ENCODE peak calls at places on chromosome 14, in five cellular contexts. One of them, this sample, is unnamed.

GRCh38 chr14:31283568-31284252 is 76.1 kb upstream of the HECTD1 start:
- DNase-seq in endodermal cell: no peak
- DNase-seq in GM12865: peak; percentile 36
- DNase-seq in PC-3: no peak
- DNase-seq in mammary epithelial cell: no peak
- DNase-seq in this sample: no peak

GRCh38 chr14:56580317-56580711 is 716 bp downstream of the TMEM260 start:
- DNase-seq in GM12865: peak; percentile 2
- DNase-seq in endodermal cell: no peak
- DNase-seq in mammary epithelial cell: no peak
- DNase-seq in PC-3: peak; percentile 35
- DNase-seq in this sample: no peak

GRCh38 chr14:54567634-54568561 is 970 bp downstream of the SAMD4A start:
- DNase-seq in endodermal cell: peak; percentile 87
- DNase-seq in GM12865: peak; percentile 67
- DNase-seq in mammary epithelial cell: peak; percentile 45
- DNase-seq in PC-3: peak; percentile 73
- DNase-seq in this sample: peak; percentile 77

GRCh38 chr14:79764288-79764687 is 447.0 kb downstream of the DIO2 start:
- DNase-seq in GM12865: no peak
- DNase-seq in PC-3: peak; percentile 39
- DNase-seq in mammary epithelial cell: no peak
- DNase-seq in endodermal cell: no peak
- DNase-seq in this sample: no peak

GRCh38 chr14:58646479-58646878 is 8.7 kb downstream of the DACT1 start:
- DNase-seq in GM12865: no peak
- DNase-seq in PC-3: no peak
- DNase-seq in endodermal cell: no peak
- DNase-seq in mammary epithelial cell: no peak
- DNase-seq in this sample: no peak

GRCh38 chr14:22393796-22394195 is 195.2 kb downstream of the DAD1 start:
- DNase-seq in PC-3: peak; percentile 27
- DNase-seq in mammary epithelial cell: no peak
- DNase-seq in GM12865: no peak
- DNase-seq in endodermal cell: no peak
- DNase-seq in this sample: no peak

GRCh38 chr14:50666772-50667490 is 1.2 kb downstream of the SAV1 start:
- DNase-seq in mammary epithelial cell: peak; percentile 70
- DNase-seq in endodermal cell: peak; percentile 83
- DNase-seq in PC-3: peak; percentile 82
- DNase-seq in GM12865: peak; percentile 64
- DNase-seq in this sample: no peak

GRCh38 chr14:21852061-21852664 is 178.5 kb upstream of the OR4E1 start:
- DNase-seq in GM12865: peak; percentile 55
- DNase-seq in PC-3: peak; percentile 51
- DNase-seq in endodermal cell: peak; percentile 90
- DNase-seq in mammary epithelial cell: peak; percentile 17
- DNase-seq in this sample: peak; percentile 12

GRCh38 chr14:105889666-105890473 is 363.5 kb downstream of the TMEM121 start:
- DNase-seq in mammary epithelial cell: no peak
- DNase-seq in endodermal cell: peak; percentile 10
- DNase-seq in PC-3: no peak
- DNase-seq in GM12865: no peak
- DNase-seq in this sample: no peak

GRCh38 chr14:34460841-34461240 is 1.2 kb downstream of the SPTSSA start:
- DNase-seq in GM12865: no peak
- DNase-seq in mammary epithelial cell: no peak
- DNase-seq in endodermal cell: no peak
- DNase-seq in PC-3: peak; percentile 40
- DNase-seq in this sample: no peak

GRCh38 chr14:104142136-104143041 is 4.0 kb downstream of the KIF26A start:
- DNase-seq in GM12865: no peak
- DNase-seq in PC-3: no peak
- DNase-seq in mammary epithelial cell: no peak
- DNase-seq in endodermal cell: peak; percentile 26
- DNase-seq in this sample: no peak

GRCh38 chr14:73700325-73700724 is 13.9 kb downstream of the PNMA1 start:
- DNase-seq in GM12865: no peak
- DNase-seq in endodermal cell: no peak
- DNase-seq in PC-3: no peak
- DNase-seq in mammary epithelial cell: no peak
- DNase-seq in this sample: peak; percentile 23

GRCh38 chr14:95222870-95223398 is 65.6 kb upstream of the DICER1 start:
- DNase-seq in mammary epithelial cell: peak; percentile 20
- DNase-seq in PC-3: no peak
- DNase-seq in GM12865: no peak
- DNase-seq in endodermal cell: no peak
- DNase-seq in this sample: no peak

GRCh38 chr14:35028435-35028834 is 17.6 kb upstream of the FAM177A1 start:
- DNase-seq in PC-3: no peak
- DNase-seq in endodermal cell: no peak
- DNase-seq in GM12865: no peak
- DNase-seq in mammary epithelial cell: no peak
- DNase-seq in this sample: no peak

GRCh38 chr14:74945261-74945851 is 10.0 kb downstream of the PGF start:
- DNase-seq in PC-3: peak; percentile 49
- DNase-seq in GM12865: peak; percentile 40
- DNase-seq in endodermal cell: peak; percentile 95
- DNase-seq in mammary epithelial cell: no peak
- DNase-seq in this sample: no peak

GRCh38 chr14:37586783-37587428 is 8.1 kb downstream of the FOXA1 start:
- DNase-seq in endodermal cell: no peak
- DNase-seq in PC-3: peak; percentile 44
- DNase-seq in mammary epithelial cell: no peak
- DNase-seq in GM12865: no peak
- DNase-seq in this sample: no peak

GRCh38 chr14:85590784-85591183 is 60.8 kb downstream of the FLRT2 start:
- DNase-seq in endodermal cell: no peak
- DNase-seq in mammary epithelial cell: peak; percentile 60
- DNase-seq in PC-3: peak; percentile 47
- DNase-seq in GM12865: no peak
- DNase-seq in this sample: no peak

GRCh38 chr14:24858684-24859083 is 191.3 kb downstream of the STXBP6 start:
- DNase-seq in endodermal cell: no peak
- DNase-seq in PC-3: no peak
- DNase-seq in GM12865: no peak
- DNase-seq in mammary epithelial cell: no peak
- DNase-seq in this sample: no peak

GRCh38 chr14:78340250-78340649 is 170.1 kb downstream of the NRXN3 start:
- DNase-seq in endodermal cell: no peak
- DNase-seq in mammary epithelial cell: no peak
- DNase-seq in PC-3: no peak
- DNase-seq in GM12865: no peak
- DNase-seq in this sample: no peak

GRCh38 chr14:24270537-24271133 is 762 bp downstream of the RABGGTA start:
- DNase-seq in GM12865: no peak
- DNase-seq in PC-3: no peak
- DNase-seq in mammary epithelial cell: no peak
- DNase-seq in endodermal cell: no peak
- DNase-seq in this sample: no peak

GRCh38 chr14:103056322-103057027 is 874 bp downstream of the CDC42BPB start:
- DNase-seq in GM12865: peak; percentile 30
- DNase-seq in PC-3: peak; percentile 71
- DNase-seq in mammary epithelial cell: peak; percentile 34
- DNase-seq in endodermal cell: peak; percentile 90
- DNase-seq in this sample: no peak

GRCh38 chr14:68800361-68800760 is 7.5 kb upstream of the ZFP36L1 start:
- DNase-seq in PC-3: peak; percentile 24
- DNase-seq in endodermal cell: no peak
- DNase-seq in mammary epithelial cell: no peak
- DNase-seq in GM12865: no peak
- DNase-seq in this sample: no peak

DNA sequence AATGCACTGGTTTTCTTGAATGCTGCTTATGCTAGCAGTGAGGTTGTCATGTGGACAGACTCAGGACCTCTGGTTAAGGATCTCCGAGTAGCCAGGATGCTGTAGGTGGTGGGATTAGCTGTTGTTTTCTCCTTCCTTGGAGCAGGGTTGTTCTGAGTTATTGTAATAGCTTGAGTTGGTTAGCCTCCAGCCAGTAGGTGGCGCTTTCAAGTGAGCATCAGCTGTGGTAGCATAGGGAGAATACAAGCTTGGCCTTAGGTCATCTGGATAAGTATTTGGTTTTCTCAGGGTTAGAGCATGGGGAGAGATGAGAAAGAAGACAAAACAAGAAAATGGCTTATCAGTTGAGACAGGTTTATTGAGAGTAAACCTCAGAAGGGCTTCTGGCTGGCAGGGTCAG is 299.7 kb upstream of the FBXO33 start:
- DNase-seq in mammary epithelial cell: no peak
- DNase-seq in PC-3: peak; percentile 21
- DNase-seq in GM12865: peak; percentile 27
- DNase-seq in endodermal cell: peak; percentile 80
- DNase-seq in this sample: no peak
- TF ChIP-seq CTCF in mammary epithelial cell: no peak
- TF ChIP-seq CTCF in PC-3: peak; percentile 65
- TF ChIP-seq CTCF in GM12865: peak; percentile 26
- TF ChIP-seq CTCF in endodermal cell: peak; percentile 64
- TF ChIP-seq CTCF in this sample: peak; percentile 37

DNA sequence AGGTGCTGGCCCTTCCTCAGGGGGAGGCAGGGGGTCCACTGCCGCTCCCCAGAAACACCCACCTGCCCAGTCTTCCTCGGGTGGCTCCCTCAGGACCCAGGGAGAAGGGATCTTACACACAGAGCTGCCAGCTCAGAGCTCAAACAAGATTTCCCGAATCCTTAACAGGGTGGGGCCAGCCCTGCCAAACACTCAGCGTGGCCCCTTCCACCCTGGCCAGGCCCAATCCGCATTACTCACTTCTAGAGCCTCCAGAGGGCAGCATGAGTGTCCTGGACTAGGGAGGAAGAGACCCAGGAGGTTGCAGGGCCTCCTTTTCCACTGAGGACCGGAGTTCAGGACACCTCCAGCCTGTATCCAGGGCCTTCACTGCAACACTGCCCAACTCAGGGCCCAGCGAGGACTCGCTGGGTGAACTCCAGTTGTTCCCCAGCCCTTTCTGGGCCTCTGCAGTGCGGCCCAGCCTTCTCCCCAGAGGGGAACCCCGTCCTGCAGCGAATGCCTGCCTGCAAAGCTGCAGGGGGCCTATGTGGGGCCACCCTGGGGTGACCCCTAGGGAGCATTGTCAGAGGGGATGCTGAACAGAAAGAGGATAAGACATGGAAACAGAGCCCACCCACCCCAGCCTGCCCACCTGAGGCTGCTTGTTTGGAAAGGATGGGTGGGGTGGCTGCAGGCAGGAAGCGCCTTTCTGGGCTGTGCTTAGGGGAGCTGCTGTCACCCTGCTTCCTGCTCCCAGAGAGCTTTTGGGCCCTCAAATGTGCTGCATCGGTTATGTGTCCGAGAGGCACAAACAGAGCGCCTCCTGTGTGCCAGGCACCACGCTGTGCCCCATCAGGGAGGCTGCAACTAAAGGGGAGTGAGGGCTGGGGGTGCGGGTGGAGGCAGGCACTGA is 43.8 kb downstream of the CCNK start:
- DNase-seq in PC-3: peak; percentile 81
- DNase-seq in endodermal cell: peak; percentile 81
- DNase-seq in mammary epithelial cell: no peak
- DNase-seq in GM12865: no peak
- DNase-seq in this sample: no peak
- TF ChIP-seq CTCF in PC-3: peak; percentile 58
- TF ChIP-seq CTCF in endodermal cell: peak; percentile 64
- TF ChIP-seq CTCF in mammary epithelial cell: no peak
- TF ChIP-seq CTCF in GM12865: no peak
- TF ChIP-seq CTCF in this sample: no peak

DNA sequence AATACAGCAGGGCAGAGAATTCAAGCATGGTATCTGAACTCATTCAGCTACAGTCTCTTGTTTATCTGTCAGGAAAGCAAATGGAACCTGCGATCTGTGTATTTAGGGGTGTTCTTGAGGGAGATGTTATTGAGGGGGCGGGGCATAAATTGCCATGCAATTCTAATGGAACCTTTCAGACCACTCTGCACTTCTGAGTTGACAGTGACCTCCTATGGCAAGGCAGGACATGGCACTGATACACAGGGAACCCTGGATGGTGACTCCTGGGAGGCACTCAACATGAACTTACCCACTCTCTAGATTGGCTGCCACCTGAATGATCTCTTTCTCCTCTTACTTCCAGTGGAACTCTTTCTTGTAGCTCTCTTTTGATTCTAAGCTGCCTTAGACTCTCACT is 787.3 kb downstream of the VRK1 start:
- DNase-seq in mammary epithelial cell: no peak
- DNase-seq in GM12865: peak; percentile 69
- DNase-seq in endodermal cell: peak; percentile 68
- DNase-seq in PC-3: no peak
- DNase-seq in this sample: no peak
- TF ChIP-seq CTCF in mammary epithelial cell: no peak
- TF ChIP-seq CTCF in GM12865: peak; percentile 41
- TF ChIP-seq CTCF in endodermal cell: peak; percentile 79
- TF ChIP-seq CTCF in PC-3: no peak
- TF ChIP-seq CTCF in this sample: peak; percentile 6

GRCh38 chr14:100156776-100157175 is 2.7 kb downstream of the DEGS2 start:
- DNase-seq in mammary epithelial cell: no peak
- DNase-seq in GM12865: no peak
- DNase-seq in endodermal cell: no peak
- DNase-seq in PC-3: no peak
- DNase-seq in this sample: no peak

GRCh38 chr14:100155881-100156645 is 3.4 kb downstream of the DEGS2 start:
- DNase-seq in mammary epithelial cell: no peak
- DNase-seq in GM12865: no peak
- DNase-seq in PC-3: peak; percentile 70
- DNase-seq in endodermal cell: no peak
- DNase-seq in this sample: no peak

GRCh38 chr14:100153560-100153959 is 5.9 kb downstream of the DEGS2 start:
- DNase-seq in endodermal cell: no peak
- DNase-seq in mammary epithelial cell: no peak
- DNase-seq in PC-3: no peak
- DNase-seq in GM12865: no peak
- DNase-seq in this sample: no peak

GRCh38 chr14:100152091-100152490 is 7.4 kb downstream of the DEGS2 start:
- DNase-seq in endodermal cell: no peak
- DNase-seq in GM12865: no peak
- DNase-seq in mammary epithelial cell: no peak
- DNase-seq in PC-3: no peak
- DNase-seq in this sample: no peak

DNA sequence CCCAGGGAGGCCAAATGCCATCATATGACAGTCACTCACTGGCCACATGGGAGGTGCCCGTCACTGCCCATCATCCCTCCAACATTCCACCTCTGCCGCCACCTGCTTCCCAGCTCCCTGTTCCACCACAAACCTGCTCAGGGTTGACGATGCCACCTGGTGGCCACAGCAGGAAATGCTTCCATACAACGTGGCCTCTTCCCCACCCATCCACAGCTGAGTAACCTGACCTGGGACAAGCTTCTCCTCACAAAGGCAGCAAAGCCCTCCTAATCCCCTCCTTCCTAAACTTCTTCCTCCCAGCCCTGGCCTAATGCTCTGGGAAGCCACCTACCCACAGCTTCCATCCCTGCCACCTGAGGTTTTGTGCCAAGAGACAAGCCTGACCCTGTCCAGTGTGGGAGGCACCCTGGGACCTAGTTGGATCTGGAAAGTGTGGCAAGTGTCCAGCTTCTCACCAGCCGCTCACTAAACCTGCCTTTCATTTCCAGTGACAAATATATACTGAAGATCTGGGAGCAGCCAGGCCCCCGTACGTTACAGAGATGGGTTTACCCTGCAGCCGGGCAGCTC is 4.3 kb downstream of the DEGS2 start:
- DNase-seq in GM12865: no peak
- DNase-seq in PC-3: peak; percentile 64
- DNase-seq in mammary epithelial cell: no peak
- DNase-seq in endodermal cell: peak; percentile 96
- DNase-seq in this sample: no peak
- TF ChIP-seq CTCF in GM12865: peak; percentile 63
- TF ChIP-seq CTCF in PC-3: peak; percentile 83
- TF ChIP-seq CTCF in mammary epithelial cell: peak; percentile 70
- TF ChIP-seq CTCF in endodermal cell: peak; percentile 91
- TF ChIP-seq CTCF in this sample: peak; percentile 62

GRCh38 chr14:92382677-92383076 is 59.7 kb downstream of the SLC24A4 start:
- DNase-seq in GM12865: no peak
- DNase-seq in PC-3: peak; percentile 55
- DNase-seq in mammary epithelial cell: peak; percentile 17
- DNase-seq in endodermal cell: peak; percentile 67
- DNase-seq in this sample: no peak
- TF ChIP-seq CTCF in GM12865: peak; percentile 9
- TF ChIP-seq CTCF in PC-3: peak; percentile 71
- TF ChIP-seq CTCF in mammary epithelial cell: peak; percentile 24
- TF ChIP-seq CTCF in endodermal cell: peak; percentile 69
- TF ChIP-seq CTCF in this sample: no peak

This sample was measured in GM13977.